ENCODE peak calls at places on chromosomes 11 and 22, in ten cellular contexts. W is sigmoid colon, P is IMR-90, U is esophagus squamous epithelium, B is lower leg skin, C is stomach, J is suprapubic skin, A is GM12891, D is heart left ventricle, O is adrenal gland. K is an unnamed sample.

GRCh38 chr11:114058871-114059277 is 637 bp upstream of the ZBTB16 start:
- DNase-seq in W (peak), B (no peak), A (no peak), C (peak), D (no peak), P (no peak), J (no peak), U (no peak), O (peak), K (no peak)

GRCh38 chr11:39247570-39248137 is 2211.8 kb downstream of the LRRC4C start:
- DNase-seq in O (no peak), C (no peak), W (no peak), D (no peak), B (no peak), J (no peak), U (no peak), A (no peak), P (no peak), K (no peak)

GRCh38 chr22:23117890-23118646 is 23.7 kb downstream of the RSPH14 start:
- DNase-seq in J (no peak), B (no peak), W (no peak), A (no peak), P (no peak), C (no peak), U (no peak), O (no peak), D (no peak), K (no peak)

GRCh38 chr11:130854483-130854882 is 61.8 kb downstream of the SNX19 start:
- DNase-seq in U (no peak), A (no peak), W (no peak), C (no peak), D (no peak), P (no peak), O (no peak), B (no peak), J (no peak), K (no peak)

GRCh38 chr11:115244314-115244713 is 259.9 kb downstream of the CADM1 start:
- DNase-seq in P (no peak), A (no peak), J (no peak), U (no peak), C (no peak), W (no peak), O (no peak), B (no peak), D (no peak), K (no peak)

GRCh38 chr11:43925932-43926505 is 16.4 kb upstream of the C11orf96 start:
- DNase-seq in U (no peak), W (no peak), O (no peak), C (no peak), J (no peak), B (no peak), A (no peak), P (no peak), D (no peak), K (no peak)

GRCh38 chr22:22666307-22667091 is 22.1 kb downstream of the GGTLC2 start:
- DNase-seq in P (peak), J (no peak), O (peak), B (no peak), A (peak), D (no peak), C (peak), W (no peak), U (no peak), K (peak)

GRCh38 chr11:110092577-110093406 is at the start of gene ZC3H12C:
- DNase-seq in D (peak), C (peak), U (peak), P (peak), W (peak), A (peak), O (peak), J (peak), B (peak), K (peak)

GRCh38 chr22:24068717-24069116 is 57.6 kb downstream of the CABIN1 start:
- DNase-seq in D (no peak), C (no peak), O (no peak), J (no peak), B (no peak), U (no peak), P (no peak), A (no peak), W (peak), K (no peak)

GRCh38 chr22:37638351-37639069 is 959 bp upstream of the SH3BP1 start:
- DNase-seq in P (no peak), U (no peak), D (no peak), W (no peak), J (no peak), C (peak), O (no peak), A (no peak), B (no peak), K (peak)
- TF ChIP-seq POLR2A in P (no peak), U (peak), D (no peak), W (no peak), J (no peak), C (no peak), O (no peak), A (no peak), B (no peak), K (peak)

GRCh38 chr11:65133724-65134123 is 595 bp downstream of the SYVN1 start:
- DNase-seq in D (peak), W (peak), A (no peak), C (peak), J (no peak), B (no peak), U (no peak), P (no peak), O (peak), K (peak)

GRCh38 chr11:65136515-65137096 is 2.3 kb upstream of the SYVN1 start:
- DNase-seq in P (no peak), C (no peak), U (no peak), B (no peak), A (no peak), J (no peak), D (no peak), O (no peak), W (no peak), K (no peak)

GRCh38 chr11:65134240-65134951 is at the start of gene SYVN1:
- DNase-seq in P (peak), J (peak), B (peak), D (peak), C (peak), W (peak), A (peak), O (peak), U (peak), K (peak)

GRCh38 chr11:65135633-65136145 is 1.4 kb upstream of the SYVN1 start:
- DNase-seq in J (no peak), U (no peak), A (no peak), C (no peak), O (no peak), W (no peak), P (no peak), D (no peak), B (no peak), K (no peak)

GRCh38 chr11:65134952-65135632 is 773 bp upstream of the SYVN1 start:
- DNase-seq in C (peak), B (peak), P (peak), W (peak), D (peak), O (peak), J (peak), U (no peak), A (peak), K (peak)
- TF ChIP-seq POLR2A in C (peak), B (no peak), P (no peak), W (no peak), D (no peak), O (peak), J (no peak), U (no peak), A (peak), K (peak)

DNA sequence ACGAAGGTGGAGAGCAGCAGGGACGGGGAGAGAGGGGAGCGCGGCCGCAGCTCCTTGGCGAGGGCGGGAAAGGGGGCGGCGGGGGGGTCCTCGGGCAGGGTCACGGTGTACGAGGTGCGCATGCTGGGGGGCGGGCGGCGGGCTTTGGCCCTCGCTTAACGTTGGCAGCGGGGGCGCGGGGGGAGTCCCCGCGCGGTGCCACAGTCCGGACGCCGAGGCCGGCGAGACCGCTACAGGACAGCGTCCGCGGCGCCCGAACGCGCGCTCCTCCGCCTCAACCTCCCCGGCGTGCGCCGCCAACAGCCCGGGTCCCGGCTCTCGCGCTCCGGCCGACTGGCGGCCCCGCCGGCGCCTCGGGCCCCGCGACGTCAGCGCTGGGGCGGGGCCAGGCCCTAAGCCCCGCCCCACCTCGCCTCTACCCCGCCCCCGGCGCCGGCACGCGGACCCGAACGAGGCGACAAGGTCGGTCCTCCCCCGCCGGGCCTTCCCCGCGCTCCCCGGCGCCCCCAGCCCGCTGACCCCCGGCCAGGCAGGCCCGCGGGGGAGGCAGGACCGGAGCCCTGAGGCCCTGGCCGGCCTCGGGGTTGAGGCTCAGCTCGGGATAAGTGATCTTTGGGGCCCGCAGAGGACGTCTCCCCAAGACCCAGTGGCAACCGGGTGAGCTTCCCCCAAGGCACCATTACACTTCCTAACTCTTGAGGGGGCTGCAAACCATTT is 17.5 kb downstream of the USP2 start:
- DNase-seq in U (no peak), A (peak), J (no peak), P (no peak), B (no peak), C (peak), W (peak), O (peak), D (peak), K (peak)
- TF ChIP-seq POLR2A in U (peak), A (no peak), J (no peak), P (no peak), B (no peak), C (no peak), W (no peak), O (peak), D (peak), K (no peak)

DNA sequence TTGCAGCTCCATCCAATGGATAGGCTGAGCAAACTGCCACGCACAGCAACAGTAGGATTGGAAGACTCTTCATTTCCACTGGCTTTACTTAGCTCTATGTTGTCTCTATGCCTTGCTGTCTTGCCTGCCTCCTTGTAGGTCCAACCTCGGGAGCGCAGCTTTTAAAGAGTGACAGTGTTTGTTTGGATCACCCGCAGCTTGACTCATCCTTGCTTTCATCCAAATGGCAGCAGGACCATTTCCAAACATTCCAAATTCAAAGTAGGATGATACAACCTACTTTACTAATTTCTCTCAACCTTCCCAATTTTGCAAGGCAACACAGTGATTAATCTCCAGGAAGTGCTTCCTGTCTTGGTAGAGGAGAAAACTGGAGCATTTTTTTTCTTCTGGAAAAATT is at the start of gene MMP3:
- DNase-seq in C (no peak), B (peak), O (no peak), P (peak), A (no peak), D (no peak), W (no peak), J (no peak), U (no peak), K (no peak)
- TF ChIP-seq POLR2A in C (no peak), B (no peak), O (no peak), P (no peak), A (no peak), D (no peak), W (no peak), J (no peak), U (no peak), K (no peak)

GRCh38 chr11:94639901-94640721 is 72.9 kb downstream of the PIWIL4 start:
- DNase-seq in D (peak), A (no peak), C (no peak), O (no peak), U (no peak), W (no peak), P (no peak), B (no peak), J (no peak), K (no peak)
- TF ChIP-seq POLR2A in D (no peak), A (no peak), C (no peak), O (no peak), U (no peak), W (no peak), P (no peak), B (no peak), J (no peak), K (no peak)